ENCODE peak calls at places on chromosomes 13 and 19, in five cellular contexts. N is dorsolateral prefrontal cortex, X is heart right ventricle, P is cardiac muscle cell, E is HL-60. I is an unnamed sample. For H3K27me3, the result is how much of the 10 kb centered on the place peaks cover.

GRCh38 chr19:7888145-7888825 is at the start of gene LRRC8E:
- DNase-seq in N (no peak), E (no peak), X (no peak), P (peak), I (no peak)

GRCh38 chr13:48477191-48477855 is 55.6 kb downstream of the RCBTB2 start:
- DNase-seq in X (no peak), N (no peak), E (no peak), P (no peak), I (no peak)

GRCh38 chr13:114339779-114340534 is 25.7 kb downstream of the CHAMP1 start:
- DNase-seq in N (no peak), X (no peak), E (no peak), P (no peak), I (peak)

GRCh38 chr19:8609210-8610040 is 1.1 kb downstream of the ADAMTS10 start:
- DNase-seq in X (peak), N (peak), P (peak), E (no peak), I (no peak)

GRCh38 chr13:53007872-53008271 is 20.7 kb upstream of the OLFM4 start:
- DNase-seq in P (no peak), E (no peak), N (no peak), X (no peak), I (no peak)

GRCh38 chr13:31699650-31700049 is 39.7 kb upstream of the RXFP2 start:
- DNase-seq in N (no peak), P (peak), X (no peak), E (no peak), I (no peak)

GRCh38 chr13:101447852-101448251 is 4.6 kb upstream of the ITGBL1 start:
- DNase-seq in X (no peak), P (no peak), N (no peak), E (no peak), I (no peak)

GRCh38 chr19:29329460-29330134 is 116.6 kb upstream of the UQCRFS1 start:
- DNase-seq in X (no peak), E (no peak), N (no peak), P (peak), I (no peak)

GRCh38 chr19:51530616-51531015 is 854 bp downstream of the SIGLEC6 start:
- DNase-seq in P (no peak), E (no peak), X (no peak), N (no peak), I (no peak)

GRCh38 chr13:30774214-30774730 is 38.9 kb downstream of the ALOX5AP start:
- DNase-seq in N (no peak), P (no peak), X (no peak), E (no peak), I (no peak)

GRCh38 chr19:8631425-8631819 is 989 bp downstream of the NFILZ start:
- DNase-seq in P (no peak), E (no peak), N (no peak), X (peak), I (no peak)

GRCh38 chr13:113638806-113639205 is 19.2 kb downstream of the ATP4B start:
- DNase-seq in X (no peak), E (no peak), N (no peak), P (no peak), I (no peak)

GRCh38 chr13:33633701-33634525 is 184.0 kb upstream of the RFC3 start:
- DNase-seq in P (no peak), X (no peak), N (no peak), E (no peak), I (no peak)

GRCh38 chr19:16380943-16381755 is 56.5 kb downstream of the KLF2 start:
- DNase-seq in P (no peak), X (no peak), E (no peak), N (no peak), I (no peak)

GRCh38 chr19:50311723-50312635 is 17.2 kb downstream of the KCNC3 start:
- DNase-seq in E (no peak), N (no peak), X (no peak), P (peak), I (no peak)

GRCh38 chr13:44972956-44973581 is 16.2 kb downstream of the NUFIP1 start:
- DNase-seq in N (no peak), P (peak), X (no peak), E (no peak), I (no peak)

GRCh38 chr13:59343993-59344780 is 819.5 kb downstream of the DIAPH3 start:
- DNase-seq in E (no peak), X (no peak), P (no peak), N (no peak), I (no peak)

GRCh38 chr19:3774621-3775373 is 2.8 kb upstream of the RAX2 start:
- DNase-seq in P (no peak), E (no peak), X (no peak), N (no peak), I (no peak)

GRCh38 chr13:31545616-31546015 is 193.7 kb upstream of the RXFP2 start:
- DNase-seq in N (no peak), P (no peak), X (no peak), E (no peak), I (no peak)

GRCh38 chr13:58004761-58005160 is 373.2 kb downstream of the PCDH17 start:
- DNase-seq in X (no peak), N (no peak), E (no peak), P (no peak), I (no peak)

GRCh38 chr19:43765109-43765876 is 10.5 kb upstream of the SMG9 start:
- DNase-seq in X (peak), P (no peak), N (peak), E (peak), I (peak)

GRCh38 chr13:96229356-96229755 is 139.4 kb downstream of the HS6ST3 start:
- DNase-seq in X (no peak), E (no peak), P (peak), N (no peak), I (no peak)

GRCh38 chr19:2254052-2254872 is 2.0 kb downstream of the JSRP1 start:
- DNase-seq in X (no peak), E (no peak), N (no peak), P (peak), I (no peak)

GRCh38 chr13:38662362-38662761 is 24.5 kb upstream of the FREM2 start:
- DNase-seq in X (no peak), P (peak), E (no peak), N (no peak), I (no peak)

GRCh38 chr13:41468631-41469030 is 11.3 kb downstream of the RGCC start:
- DNase-seq in N (no peak), E (no peak), X (no peak), P (no peak), I (no peak)

GRCh38 chr13:41465215-41465907 is 8.0 kb downstream of the RGCC start:
- DNase-seq in N (peak), E (peak), X (peak), P (no peak), I (peak)

GRCh38 chr13:41467546-41467945 is 10.2 kb downstream of the RGCC start:
- DNase-seq in P (no peak), N (no peak), E (no peak), X (no peak), I (no peak)

GRCh38 chr13:41465965-41466364 is 8.6 kb downstream of the RGCC start:
- DNase-seq in N (no peak), P (no peak), X (no peak), E (no peak), I (no peak)

GRCh38 chr13:41470187-41470586 is 12.8 kb downstream of the RGCC start:
- DNase-seq in P (no peak), N (no peak), X (no peak), E (no peak), I (no peak)
- H3K27ac ChIP-seq in P (no peak), N (peak), X (no peak), E (no peak), I (no peak)

GRCh38 chr13:111421216-111421615 is 100.8 kb downstream of the TEX29 start:
- DNase-seq in X (no peak), P (no peak), E (no peak), N (no peak), I (no peak)

GRCh38 chr13:111424134-111424533 is 103.7 kb downstream of the TEX29 start:
- DNase-seq in X (no peak), P (no peak), E (no peak), N (no peak), I (no peak)

GRCh38 chr13:111422352-111422751 is 101.9 kb downstream of the TEX29 start:
- DNase-seq in P (no peak), X (no peak), N (no peak), E (no peak), I (no peak)

GRCh38 chr13:111425326-111425725 is 104.9 kb downstream of the TEX29 start:
- DNase-seq in P (no peak), N (no peak), E (no peak), X (no peak), I (no peak)

DNA sequence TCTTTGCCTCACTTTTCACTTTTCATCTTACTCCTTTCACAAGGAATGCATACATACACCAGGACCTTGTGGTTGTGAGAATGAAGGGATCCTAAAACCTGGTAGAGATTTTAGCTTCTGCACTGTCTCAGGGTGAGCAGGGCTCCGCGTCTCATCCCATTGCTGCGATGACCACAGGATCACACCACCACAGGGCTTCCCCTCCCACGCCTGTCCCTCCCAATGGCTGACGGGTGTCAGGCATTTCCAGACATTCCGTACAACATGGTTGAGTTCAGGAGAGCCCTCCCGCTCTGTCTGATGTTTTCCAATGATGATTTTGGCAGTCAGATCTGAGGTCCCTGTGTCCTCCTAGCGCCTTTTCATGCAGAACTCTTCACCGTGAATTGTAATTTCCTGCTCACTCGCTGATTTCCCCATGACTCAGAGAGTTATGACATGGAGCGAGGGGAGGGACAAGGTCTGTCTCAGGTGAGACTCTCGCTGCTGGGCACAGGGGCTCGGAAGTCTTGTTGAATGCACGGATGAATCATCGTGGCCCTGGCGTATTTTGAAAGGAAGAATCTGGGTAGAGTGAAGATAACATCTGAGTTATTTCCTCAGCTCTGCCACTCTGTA is 102.8 kb downstream of the TEX29 start:
- DNase-seq in X (no peak), P (no peak), E (no peak), N (no peak), I (no peak)
- H3K27me3 ChIP-seq in X (under half), P (under half), E (under half), N (under half), I (under half)

GRCh38 chr19:45469132-45469834 is 1.5 kb downstream of the FOSB start:
- DNase-seq in X (peak), N (peak), P (peak), E (peak), I (peak)
- TF ChIP-seq CTCF in X (peak), N (no peak), P (no peak), E (no peak), I (no peak)

GRCh38 chr19:28045621-28046020 is 1167.3 kb downstream of the UQCRFS1 start:
- DNase-seq in N (no peak), P (no peak), E (no peak), X (no peak), I (no peak)

GRCh38 chr19:28042516-28042915 is 1170.4 kb downstream of the UQCRFS1 start:
- DNase-seq in P (no peak), E (no peak), X (no peak), N (no peak), I (no peak)

GRCh38 chr19:28039677-28040381 is 1173.1 kb downstream of the UQCRFS1 start:
- DNase-seq in E (no peak), X (no peak), N (no peak), P (no peak), I (no peak)

GRCh38 chr19:28046932-28047331 is 1166.0 kb downstream of the UQCRFS1 start:
- DNase-seq in X (no peak), E (no peak), P (no peak), N (no peak), I (no peak)

DNA sequence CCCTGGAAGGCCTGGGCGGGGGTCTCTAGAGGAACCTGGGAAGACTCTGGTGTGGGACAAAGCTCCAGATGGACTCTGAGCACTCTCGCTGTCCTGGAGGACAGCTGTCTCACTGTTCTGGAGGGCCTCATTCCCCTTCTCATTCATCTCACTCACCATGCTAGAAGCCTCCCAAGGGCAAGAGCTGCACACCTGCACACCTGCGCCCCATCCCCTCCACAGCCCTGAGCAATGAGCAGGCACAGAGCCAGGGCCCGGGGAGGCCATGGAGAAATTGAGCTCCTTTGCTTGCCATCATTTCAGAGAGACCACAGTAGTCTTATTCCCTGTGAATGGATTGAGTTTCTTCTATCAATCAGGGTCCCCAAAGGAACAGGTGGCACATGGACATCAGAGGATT is 1168.5 kb downstream of the UQCRFS1 start:
- DNase-seq in P (no peak), X (no peak), N (no peak), E (no peak), I (no peak)
- H3K27ac ChIP-seq in P (no peak), X (no peak), N (no peak), E (no peak), I (no peak)

DNA sequence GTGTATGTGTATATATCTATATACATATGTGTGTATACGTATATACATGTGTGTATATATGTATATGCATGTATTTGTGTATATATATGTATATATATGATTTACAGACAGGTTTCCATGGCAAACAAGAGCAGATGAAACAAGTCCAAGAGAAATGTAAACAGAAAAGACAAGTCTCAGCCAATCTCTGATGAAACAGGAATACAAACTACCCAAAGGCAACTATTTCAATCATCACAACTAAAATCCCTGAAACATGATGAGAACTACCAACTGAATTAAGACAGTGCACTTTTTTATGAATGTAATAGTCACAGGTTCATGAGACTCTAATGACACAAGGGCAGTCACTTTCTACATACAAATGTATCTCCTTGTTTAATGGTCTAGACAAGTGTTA is 140.2 kb downstream of the TNFRSF19 start:
- DNase-seq in E (no peak), N (no peak), X (no peak), P (no peak), I (no peak)
- H3K27me3 ChIP-seq in E (under half), N (under half), X (under half), P (under half), I (under half)

GRCh38 chr19:40597329-40597838 is 3.8 kb upstream of the LTBP4 start:
- DNase-seq in N (no peak), X (no peak), P (no peak), E (no peak), I (no peak)

GRCh38 chr19:40598918-40599307 is 2.3 kb upstream of the LTBP4 start:
- DNase-seq in P (no peak), N (no peak), E (no peak), X (no peak), I (no peak)

GRCh38 chr19:40596608-40597328 is 4.4 kb upstream of the LTBP4 start:
- DNase-seq in P (peak), E (no peak), N (no peak), X (peak), I (no peak)

GRCh38 chr19:40599331-40600085 is 1.7 kb upstream of the LTBP4 start:
- DNase-seq in P (no peak), N (no peak), X (peak), E (no peak), I (no peak)

DNA sequence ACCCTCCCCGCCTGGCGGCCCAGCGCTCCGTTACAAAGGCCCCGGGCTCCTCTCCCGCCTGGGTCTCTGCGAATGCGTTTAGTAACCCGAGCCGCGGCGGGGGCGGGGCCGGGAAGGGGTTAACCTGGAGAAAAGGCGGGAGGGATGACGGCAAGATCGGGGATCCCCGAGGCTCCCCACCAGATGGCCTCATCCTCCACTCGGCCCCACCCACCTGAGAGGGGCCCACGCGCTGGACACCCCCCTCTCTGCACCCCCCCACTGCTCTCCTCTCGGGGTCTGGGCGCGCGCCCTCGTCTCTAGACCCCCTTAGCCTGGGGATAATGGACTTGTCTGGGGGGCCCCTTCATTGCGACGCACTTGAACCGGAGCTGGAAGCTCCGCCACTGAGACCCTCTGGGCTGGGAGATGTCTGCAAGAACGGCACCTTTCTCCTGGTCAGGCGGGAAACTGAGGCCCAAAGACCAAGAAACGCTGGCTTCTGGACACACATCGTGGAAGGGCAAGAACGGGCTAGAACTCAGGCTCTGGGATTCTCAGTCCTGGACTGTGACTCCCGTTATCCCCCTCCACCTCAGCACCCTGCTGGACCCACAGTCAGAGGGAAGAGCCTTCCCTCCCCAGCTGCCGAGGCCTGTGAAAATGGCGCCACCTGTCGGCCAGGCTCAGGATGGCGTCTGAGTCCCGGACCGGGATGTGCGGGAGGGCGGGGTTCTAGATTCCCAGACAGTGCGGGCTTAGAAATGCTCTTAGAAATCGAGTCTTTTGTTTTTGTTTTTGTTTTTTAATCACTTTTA is 2.9 kb upstream of the LTBP4 start:
- DNase-seq in E (no peak), N (peak), X (peak), P (peak), I (peak)
- TF ChIP-seq CTCF in E (peak), N (peak), X (peak), P (peak), I (peak)

GRCh38 chr13:112267650-112268049 is 108.5 kb upstream of the SPACA7 start:
- DNase-seq in E (no peak), X (no peak), N (no peak), P (no peak), I (no peak)

GRCh38 chr13:112270951-112271350 is 105.2 kb upstream of the SPACA7 start:
- DNase-seq in N (no peak), X (no peak), P (no peak), E (no peak), I (no peak)
- H3K27ac ChIP-seq in N (no peak), X (no peak), P (no peak), E (no peak), I (no peak)

GRCh38 chr19:49057636-49058234 is at the start of gene CGB7:
- DNase-seq in N (peak), X (peak), P (peak), E (no peak), I (no peak)
- H3K27me3 ChIP-seq in N (under half), X (under half), P (under half), E (half or more), I (under half)

DNA sequence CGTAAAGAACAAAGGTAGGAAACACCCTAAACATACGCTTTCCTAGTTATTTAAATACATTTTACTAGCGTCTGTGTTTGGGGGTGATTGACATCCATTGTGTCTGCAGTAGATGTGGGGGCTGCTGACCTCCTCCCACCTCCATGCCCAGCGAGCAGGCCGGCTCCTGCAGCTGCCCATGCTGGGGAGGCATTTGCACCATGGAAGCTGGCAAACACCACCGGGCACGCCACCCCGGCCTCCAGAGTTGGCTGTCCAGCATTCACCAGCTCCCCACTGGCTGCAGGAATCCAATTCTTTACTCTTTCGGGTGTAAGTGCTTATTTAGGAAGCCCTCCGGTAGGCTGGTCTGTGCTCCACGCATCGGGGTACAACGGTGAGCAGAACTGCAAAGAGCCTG is 115.4 kb upstream of the USP29 start:
- DNase-seq in E (no peak), P (no peak), X (no peak), N (no peak), I (no peak)
- TF ChIP-seq CTCF in E (no peak), P (no peak), X (no peak), N (no peak), I (no peak)

GRCh38 chr19:15372891-15373301 is 6.7 kb downstream of the AKAP8 start:
- DNase-seq in E (no peak), P (no peak), N (no peak), X (no peak), I (no peak)
- H3K27ac ChIP-seq in E (no peak), P (no peak), N (no peak), X (no peak), I (no peak)